ENCODE peak calls at places on chromosomes 16 and 17, in four cellular contexts. X is AG09309, W is GM19239, T is OCI-LY7. M is an unnamed sample.

GRCh38 chr16:70402916-70403659 is 35.8 kb downstream of the ST3GAL2 start:
- DNase-seq in X (peak; percentile 14), W (no peak), T (no peak), M (no peak)

GRCh38 chr16:80804451-80805383 is at the start of gene CDYL2:
- DNase-seq in X (no peak), W (peak; percentile 70), T (peak; percentile 53), M (no peak)

GRCh38 chr16:56451753-56452689 is 667 bp downstream of the OGFOD1 start:
- DNase-seq in X (no peak), W (no peak), T (peak; percentile 28), M (peak; percentile 7)

GRCh38 chr16:5450435-5451104 is 353.0 kb upstream of the EEF2KMT start:
- DNase-seq in X (no peak), W (no peak), T (no peak), M (no peak)

GRCh38 chr16:53523971-53524548 is 21.1 kb upstream of the AKTIP start:
- DNase-seq in X (no peak), W (no peak), T (no peak), M (no peak)

GRCh38 chr17:38605230-38605851 is 411 bp downstream of the SRCIN1 start:
- DNase-seq in X (no peak), W (peak; percentile 54), T (no peak), M (no peak)

GRCh38 chr17:44910231-44911106 is 4.8 kb downstream of the GFAP start:
- DNase-seq in X (no peak), W (no peak), T (no peak), M (no peak)

GRCh38 chr16:11370084-11370931 is 25.0 kb downstream of the RMI2 start:
- DNase-seq in X (no peak), W (no peak), T (peak; percentile 92), M (no peak)

GRCh38 chr17:39167492-39167891 is 1.5 kb upstream of the ARL5C start:
- DNase-seq in X (no peak), W (no peak), T (peak; percentile 75), M (no peak)

M was measured in NCI-H774.